ENCODE peak calls at places on chromosome 1, in nine cellular contexts. C is posterior cingulate gyrus; P is neural crest cell; F is AG10803; M is HS-27A; L is NCI-H1092 treated with DMSO at 0.1 percent for 48 hours; A is HCEC 1CT; H is activated CD4-positive, alpha-beta T cell treated with anti-CD3 and anti-CD28 coated beads for 4 hours; E is left ventricle myocardium inferior. V is an unnamed sample.

GRCh38 chr1:69568435-69569280 is 936 bp downstream of the LRRC7 start:
- DNase-seq in P (no peak), E (no peak), H (no peak), M (no peak), L (no peak), C (no peak), A (no peak), F (no peak), V (no peak)

GRCh38 chr1:26530898-26531598 is 1.5 kb downstream of the RPS6KA1 start:
- DNase-seq in E (no peak), A (peak), P (no peak), H (no peak), F (peak), L (peak), M (no peak), C (no peak), V (peak)

GRCh38 chr1:41422306-41422705 is 61.1 kb downstream of the FOXO6 start:
- DNase-seq in C (no peak), P (no peak), A (no peak), E (no peak), M (no peak), L (no peak), H (no peak), F (no peak), V (no peak)

GRCh38 chr1:109392037-109392787 is 5.5 kb downstream of the SORT1 start:
- DNase-seq in C (peak), E (peak), M (no peak), F (no peak), P (no peak), A (no peak), L (no peak), H (no peak), V (no peak)

GRCh38 chr1:9316080-9316444 is 23.4 kb downstream of the SPSB1 start:
- DNase-seq in E (no peak), F (no peak), H (no peak), A (no peak), C (no peak), M (no peak), P (no peak), L (no peak), V (no peak)

GRCh38 chr1:22915816-22916468 is 56.7 kb downstream of the LACTBL1 start:
- DNase-seq in C (no peak), F (no peak), A (no peak), M (no peak), H (no peak), L (peak), E (no peak), P (no peak), V (no peak)

GRCh38 chr1:165897326-165898303 is 70.2 kb downstream of the UCK2 start:
- DNase-seq in C (no peak), L (no peak), H (no peak), M (no peak), P (no peak), F (peak), A (peak), E (no peak), V (no peak)

GRCh38 chr1:87963566-87963965 is 634.9 kb downstream of the LMO4 start:
- DNase-seq in F (no peak), P (no peak), L (no peak), A (peak), M (no peak), C (no peak), E (no peak), H (no peak), V (no peak)

GRCh38 chr1:150574260-150575071 is 4.9 kb downstream of the MCL1 start:
- DNase-seq in F (peak), A (no peak), M (no peak), P (no peak), L (no peak), C (no peak), H (no peak), E (no peak), V (no peak)

GRCh38 chr1:40981702-40982448 is 2.4 kb downstream of the CTPS1 start:
- DNase-seq in A (no peak), H (no peak), F (peak), C (no peak), P (no peak), L (no peak), M (no peak), E (no peak), V (no peak)

GRCh38 chr1:228282329-228283042 is 74.6 kb downstream of the OBSCN start:
- DNase-seq in E (no peak), P (no peak), C (no peak), M (no peak), A (no peak), L (no peak), F (no peak), H (no peak), V (no peak)

V was measured in HFFc6.